ENCODE peak calls at places on chromosomes 12 and 14, in five cellular contexts. One of them, this sample, is unnamed.
A peak's percentile ranks its signal among the peaks of the same experiment; 100 is the strongest.

GRCh38 chr14:104816678-104816945 is 15.7 kb downstream of the ZBTB42 start:
- DNase-seq in amniotic stem cell: no peak
- DNase-seq in activated T-helper 1 cell treated with anti-CD3 and anti-CD28 coated beads, Interleukin-2, amount 50 U/mL, for 16 hours: no peak
- DNase-seq in HEK293T: no peak
- DNase-seq in fibroblast of the conjunctiva: no peak
- DNase-seq in this sample: no peak

GRCh38 chr12:65603428-65604351 is 220.6 kb upstream of the HMGA2 start:
- DNase-seq in amniotic stem cell: peak; percentile 39
- DNase-seq in activated T-helper 1 cell treated with anti-CD3 and anti-CD28 coated beads, Interleukin-2, amount 50 U/mL, for 16 hours: no peak
- DNase-seq in HEK293T: no peak
- DNase-seq in fibroblast of the conjunctiva: peak; percentile 76
- DNase-seq in this sample: peak; percentile 79

GRCh38 chr14:95323361-95323760 is 3.7 kb upstream of the CLMN start:
- DNase-seq in amniotic stem cell: no peak
- DNase-seq in activated T-helper 1 cell treated with anti-CD3 and anti-CD28 coated beads, Interleukin-2, amount 50 U/mL, for 16 hours: no peak
- DNase-seq in HEK293T: no peak
- DNase-seq in fibroblast of the conjunctiva: no peak
- DNase-seq in this sample: no peak

GRCh38 chr14:68263563-68264350 is 444.2 kb downstream of the RAD51B start:
- DNase-seq in amniotic stem cell: no peak
- DNase-seq in activated T-helper 1 cell treated with anti-CD3 and anti-CD28 coated beads, Interleukin-2, amount 50 U/mL, for 16 hours: no peak
- DNase-seq in HEK293T: no peak
- DNase-seq in fibroblast of the conjunctiva: peak; percentile 43
- DNase-seq in this sample: no peak

GRCh38 chr12:113407931-113408585 is 4.4 kb upstream of the SDS start:
- DNase-seq in amniotic stem cell: no peak
- DNase-seq in activated T-helper 1 cell treated with anti-CD3 and anti-CD28 coated beads, Interleukin-2, amount 50 U/mL, for 16 hours: no peak
- DNase-seq in HEK293T: no peak
- DNase-seq in fibroblast of the conjunctiva: peak; percentile 36
- DNase-seq in this sample: peak; percentile 38

GRCh38 chr12:44795970-44796369 is 80.1 kb downstream of the NELL2 start:
- DNase-seq in amniotic stem cell: no peak
- DNase-seq in activated T-helper 1 cell treated with anti-CD3 and anti-CD28 coated beads, Interleukin-2, amount 50 U/mL, for 16 hours: no peak
- DNase-seq in HEK293T: no peak
- DNase-seq in fibroblast of the conjunctiva: no peak
- DNase-seq in this sample: no peak

GRCh38 chr12:85834378-85834777 is 1.8 kb downstream of the RASSF9 start:
- DNase-seq in amniotic stem cell: no peak
- DNase-seq in activated T-helper 1 cell treated with anti-CD3 and anti-CD28 coated beads, Interleukin-2, amount 50 U/mL, for 16 hours: no peak
- DNase-seq in HEK293T: peak; percentile 12
- DNase-seq in fibroblast of the conjunctiva: no peak
- DNase-seq in this sample: no peak

GRCh38 chr12:92574046-92574783 is 128.6 kb upstream of the PLEKHG7 start:
- DNase-seq in amniotic stem cell: no peak
- DNase-seq in activated T-helper 1 cell treated with anti-CD3 and anti-CD28 coated beads, Interleukin-2, amount 50 U/mL, for 16 hours: no peak
- DNase-seq in HEK293T: peak; percentile 21
- DNase-seq in fibroblast of the conjunctiva: no peak
- DNase-seq in this sample: no peak

GRCh38 chr12:54273981-54274380 is 5.9 kb downstream of the CBX5 start:
- DNase-seq in amniotic stem cell: no peak
- DNase-seq in activated T-helper 1 cell treated with anti-CD3 and anti-CD28 coated beads, Interleukin-2, amount 50 U/mL, for 16 hours: no peak
- DNase-seq in HEK293T: peak; percentile 40
- DNase-seq in fibroblast of the conjunctiva: no peak
- DNase-seq in this sample: no peak

GRCh38 chr14:54470701-54471100 is 18.1 kb downstream of the GMFB start:
- DNase-seq in amniotic stem cell: no peak
- DNase-seq in activated T-helper 1 cell treated with anti-CD3 and anti-CD28 coated beads, Interleukin-2, amount 50 U/mL, for 16 hours: no peak
- DNase-seq in HEK293T: no peak
- DNase-seq in fibroblast of the conjunctiva: no peak
- DNase-seq in this sample: no peak

GRCh38 chr14:88823968-88824313 is 510 bp upstream of the TTC8 start:
- DNase-seq in amniotic stem cell: no peak
- DNase-seq in activated T-helper 1 cell treated with anti-CD3 and anti-CD28 coated beads, Interleukin-2, amount 50 U/mL, for 16 hours: no peak
- DNase-seq in HEK293T: no peak
- DNase-seq in fibroblast of the conjunctiva: no peak
- DNase-seq in this sample: no peak

GRCh38 chr12:43692064-43692463 is 66.5 kb downstream of the PUS7L start:
- DNase-seq in amniotic stem cell: peak; percentile 14
- DNase-seq in activated T-helper 1 cell treated with anti-CD3 and anti-CD28 coated beads, Interleukin-2, amount 50 U/mL, for 16 hours: no peak
- DNase-seq in HEK293T: no peak
- DNase-seq in fibroblast of the conjunctiva: peak; percentile 1
- DNase-seq in this sample: no peak

GRCh38 chr12:27751386-27752047 is 28.5 kb upstream of the KLHL42 start:
- DNase-seq in amniotic stem cell: no peak
- DNase-seq in activated T-helper 1 cell treated with anti-CD3 and anti-CD28 coated beads, Interleukin-2, amount 50 U/mL, for 16 hours: no peak
- DNase-seq in HEK293T: no peak
- DNase-seq in fibroblast of the conjunctiva: no peak
- DNase-seq in this sample: no peak

GRCh38 chr12:47071241-47071852 is 8.1 kb upstream of the PCED1B start:
- DNase-seq in amniotic stem cell: no peak
- DNase-seq in activated T-helper 1 cell treated with anti-CD3 and anti-CD28 coated beads, Interleukin-2, amount 50 U/mL, for 16 hours: no peak
- DNase-seq in HEK293T: peak; percentile 48
- DNase-seq in fibroblast of the conjunctiva: no peak
- DNase-seq in this sample: no peak

GRCh38 chr14:40229676-40230075 is 797.4 kb upstream of the FBXO33 start:
- DNase-seq in amniotic stem cell: no peak
- DNase-seq in activated T-helper 1 cell treated with anti-CD3 and anti-CD28 coated beads, Interleukin-2, amount 50 U/mL, for 16 hours: no peak
- DNase-seq in HEK293T: no peak
- DNase-seq in fibroblast of the conjunctiva: no peak
- DNase-seq in this sample: no peak

GRCh38 chr12:55816876-55817351 is 610 bp downstream of the SARNP start:
- DNase-seq in amniotic stem cell: no peak
- DNase-seq in activated T-helper 1 cell treated with anti-CD3 and anti-CD28 coated beads, Interleukin-2, amount 50 U/mL, for 16 hours: no peak
- DNase-seq in HEK293T: peak; percentile 36
- DNase-seq in fibroblast of the conjunctiva: no peak
- DNase-seq in this sample: no peak

GRCh38 chr14:38171197-38171596 is 36.5 kb upstream of the SSTR1 start:
- DNase-seq in amniotic stem cell: no peak
- DNase-seq in activated T-helper 1 cell treated with anti-CD3 and anti-CD28 coated beads, Interleukin-2, amount 50 U/mL, for 16 hours: no peak
- DNase-seq in HEK293T: no peak
- DNase-seq in fibroblast of the conjunctiva: no peak
- DNase-seq in this sample: peak; percentile 19

GRCh38 chr12:131104464-131105350 is 151.0 kb downstream of the ADGRD1 start:
- DNase-seq in amniotic stem cell: no peak
- DNase-seq in activated T-helper 1 cell treated with anti-CD3 and anti-CD28 coated beads, Interleukin-2, amount 50 U/mL, for 16 hours: peak; percentile 75
- DNase-seq in HEK293T: peak; percentile 85
- DNase-seq in fibroblast of the conjunctiva: peak; percentile 47
- DNase-seq in this sample: peak; percentile 13

GRCh38 chr12:92740421-92740820 is 37.6 kb downstream of the PLEKHG7 start:
- DNase-seq in amniotic stem cell: no peak
- DNase-seq in activated T-helper 1 cell treated with anti-CD3 and anti-CD28 coated beads, Interleukin-2, amount 50 U/mL, for 16 hours: no peak
- DNase-seq in HEK293T: no peak
- DNase-seq in fibroblast of the conjunctiva: no peak
- DNase-seq in this sample: no peak

GRCh38 chr14:53968756-53969155 is 12.1 kb upstream of the BMP4 start:
- DNase-seq in amniotic stem cell: no peak
- DNase-seq in activated T-helper 1 cell treated with anti-CD3 and anti-CD28 coated beads, Interleukin-2, amount 50 U/mL, for 16 hours: no peak
- DNase-seq in HEK293T: no peak
- DNase-seq in fibroblast of the conjunctiva: no peak
- DNase-seq in this sample: no peak

GRCh38 chr14:102805454-102805891 is 28.2 kb downstream of the TRAF3 start:
- DNase-seq in amniotic stem cell: peak; percentile 35
- DNase-seq in activated T-helper 1 cell treated with anti-CD3 and anti-CD28 coated beads, Interleukin-2, amount 50 U/mL, for 16 hours: no peak
- DNase-seq in HEK293T: no peak
- DNase-seq in fibroblast of the conjunctiva: no peak
- DNase-seq in this sample: no peak

GRCh38 chr12:13208533-13209278 is 12.2 kb downstream of the EMP1 start:
- DNase-seq in amniotic stem cell: no peak
- DNase-seq in activated T-helper 1 cell treated with anti-CD3 and anti-CD28 coated beads, Interleukin-2, amount 50 U/mL, for 16 hours: no peak
- DNase-seq in HEK293T: no peak
- DNase-seq in fibroblast of the conjunctiva: no peak
- DNase-seq in this sample: no peak

GRCh38 chr14:54257424-54257823 is 139.4 kb upstream of the CDKN3 start:
- DNase-seq in amniotic stem cell: no peak
- DNase-seq in activated T-helper 1 cell treated with anti-CD3 and anti-CD28 coated beads, Interleukin-2, amount 50 U/mL, for 16 hours: no peak
- DNase-seq in HEK293T: no peak
- DNase-seq in fibroblast of the conjunctiva: no peak
- DNase-seq in this sample: no peak

GRCh38 chr12:76117067-76117691 is 32.7 kb upstream of the NAP1L1 start:
- DNase-seq in amniotic stem cell: no peak
- DNase-seq in activated T-helper 1 cell treated with anti-CD3 and anti-CD28 coated beads, Interleukin-2, amount 50 U/mL, for 16 hours: no peak
- DNase-seq in HEK293T: no peak
- DNase-seq in fibroblast of the conjunctiva: no peak
- DNase-seq in this sample: no peak

GRCh38 chr14:73342670-73343069 is 105.4 kb downstream of the PAPLN start:
- DNase-seq in amniotic stem cell: no peak
- DNase-seq in activated T-helper 1 cell treated with anti-CD3 and anti-CD28 coated beads, Interleukin-2, amount 50 U/mL, for 16 hours: no peak
- DNase-seq in HEK293T: no peak
- DNase-seq in fibroblast of the conjunctiva: no peak
- DNase-seq in this sample: no peak